ENCODE peak calls at places on chromosomes 16 and 17, in nine cellular contexts. D is neuronal stem cell, M is Caki2, U is small intestine, X is mesothelial cell of epicardium, C is body of pancreas, Y is hypothalamus, H is EL, V is HCT116. S is an unnamed sample.

GRCh38 chr16:54425681-54426549 is 139.3 kb upstream of the IRX3 start:
- DNase-seq in D (no peak), M (no peak), U (no peak), X (no peak), C (no peak), Y (no peak), H (no peak), V (no peak), S (peak; percentile 73)

GRCh38 chr16:53421248-53421647 is 13.0 kb upstream of the RBL2 start:
- DNase-seq in D (no peak), M (no peak), U (no peak), X (no peak), C (no peak), Y (no peak), H (no peak), V (no peak), S (no peak)

GRCh38 chr16:50609049-50609832 is 61.0 kb downstream of the NKD1 start:
- DNase-seq in D (no peak), M (no peak), U (no peak), X (no peak), C (no peak), Y (no peak), H (no peak), V (no peak), S (no peak)

GRCh38 chr17:18041776-18042175 is 2.6 kb downstream of the GID4 start:
- DNase-seq in D (no peak), M (no peak), U (no peak), X (no peak), C (no peak), Y (no peak), H (peak; percentile 58), V (no peak), S (peak; percentile 61)

GRCh38 chr16:75011634-75012307 is 12.9 kb downstream of the ZNRF1 start:
- DNase-seq in D (no peak), M (peak; percentile 90), U (no peak), X (no peak), C (no peak), Y (no peak), H (peak; percentile 91), V (peak; percentile 75), S (no peak)

GRCh38 chr17:77264617-77265230 is 124.0 kb downstream of the SEC14L1 start:
- DNase-seq in D (no peak), M (no peak), U (no peak), X (no peak), C (no peak), Y (no peak), H (no peak), V (no peak), S (no peak)

GRCh38 chr16:74868501-74868900 is 93.9 kb upstream of the FA2H start:
- DNase-seq in D (peak; percentile 31), M (no peak), U (peak; percentile 80), X (no peak), C (no peak), Y (no peak), H (peak; percentile 41), V (no peak), S (peak; percentile 60)

GRCh38 chr16:72947379-72948237 is 100.3 kb downstream of the ZFHX3 start:
- DNase-seq in D (peak; percentile 61), M (no peak), U (peak; percentile 71), X (no peak), C (peak; percentile 66), Y (no peak), H (no peak), V (no peak), S (peak; percentile 49)

GRCh38 chr17:28878158-28878910 is 19.2 kb downstream of the FLOT2 start:
- DNase-seq in D (no peak), M (no peak), U (no peak), X (no peak), C (no peak), Y (no peak), H (peak; percentile 31), V (no peak), S (no peak)

GRCh38 chr17:44546711-44547606 is 10.3 kb upstream of the FZD2 start:
- DNase-seq in D (no peak), M (no peak), U (no peak), X (no peak), C (no peak), Y (no peak), H (peak; percentile 86), V (no peak), S (peak; percentile 60)

GRCh38 chr16:19578378-19578851 is 22.9 kb downstream of the VPS35L start:
- DNase-seq in D (no peak), M (no peak), U (no peak), X (no peak), C (no peak), Y (peak; percentile 89), H (no peak), V (no peak), S (no peak)

GRCh38 chr17:79340286-79340685 is 265.7 kb downstream of the ENGASE start:
- DNase-seq in D (no peak), M (no peak), U (no peak), X (no peak), C (no peak), Y (no peak), H (no peak), V (no peak), S (no peak)

GRCh38 chr17:40352779-40353394 is 11.7 kb downstream of the GJD3 start:
- DNase-seq in D (no peak), M (no peak), U (no peak), X (no peak), C (no peak), Y (no peak), H (no peak), V (no peak), S (no peak)

GRCh38 chr17:35587074-35587961 is at the start of gene AP2B1:
- DNase-seq in D (peak; percentile 98), M (peak; percentile 92), U (peak; percentile 93), X (peak; percentile 99), C (peak; percentile 92), Y (peak; percentile 89), H (peak; percentile 94), V (peak; percentile 95), S (peak; percentile 98)

GRCh38 chr16:87723224-87723619 is 42.6 kb downstream of the KLHDC4 start:
- DNase-seq in D (no peak), M (peak; percentile 90), U (peak; percentile 5), X (peak; percentile 45), C (peak; percentile 61), Y (peak; percentile 83), H (peak; percentile 18), V (no peak), S (no peak)

GRCh38 chr17:78771758-78772382 is 10.2 kb downstream of the CYTH1 start:
- DNase-seq in D (no peak), M (no peak), U (no peak), X (no peak), C (no peak), Y (no peak), H (no peak), V (no peak), S (no peak)

GRCh38 chr17:63442549-63443035 is 3.5 kb downstream of the CYB561 start:
- DNase-seq in D (no peak), M (no peak), U (no peak), X (no peak), C (peak; percentile 41), Y (no peak), H (no peak), V (no peak), S (peak; percentile 87)

GRCh38 chr17:7015587-7016020 is 3.2 kb downstream of the RNASEK start:
- DNase-seq in D (no peak), M (no peak), U (no peak), X (no peak), C (no peak), Y (no peak), H (no peak), V (no peak), S (no peak)

GRCh38 chr17:5254903-5255521 is 20.4 kb upstream of the SCIMP start:
- DNase-seq in D (no peak), M (no peak), U (no peak), X (no peak), C (no peak), Y (peak; percentile 11), H (no peak), V (no peak), S (peak; percentile 90)

GRCh38 chr17:77720946-77721822 is 237.3 kb upstream of the TNRC6C start:
- DNase-seq in D (no peak), M (no peak), U (no peak), X (no peak), C (no peak), Y (no peak), H (no peak), V (no peak), S (peak; percentile 46)

GRCh38 chr17:58329035-58329807 is 626 bp upstream of the TSPOAP1 start:
- DNase-seq in D (no peak), M (no peak), U (no peak), X (no peak), C (no peak), Y (peak; percentile 32), H (no peak), V (no peak), S (no peak)

GRCh38 chr17:72270530-72270929 is 149.7 kb downstream of the SOX9 start:
- DNase-seq in D (no peak), M (no peak), U (peak; percentile 83), X (no peak), C (no peak), Y (no peak), H (peak; percentile 79), V (no peak), S (no peak)

GRCh38 chr16:17397499-17397891 is 73.3 kb downstream of the XYLT1 start:
- DNase-seq in D (no peak), M (peak; percentile 30), U (peak; percentile 97), X (no peak), C (peak; percentile 84), Y (no peak), H (peak; percentile 83), V (no peak), S (peak; percentile 70)

GRCh38 chr17:28226563-28226962 is 92.4 kb upstream of the TMEM97 start:
- DNase-seq in D (no peak), M (no peak), U (no peak), X (no peak), C (no peak), Y (no peak), H (no peak), V (no peak), S (no peak)

GRCh38 chr16:24723663-24724062 is 5.8 kb upstream of the TNRC6A start:
- DNase-seq in D (no peak), M (no peak), U (no peak), X (no peak), C (no peak), Y (no peak), H (peak; percentile 37), V (no peak), S (no peak)

GRCh38 chr17:2212328-2212981 is 91.1 kb downstream of the SMG6 start:
- DNase-seq in D (no peak), M (peak; percentile 79), U (no peak), X (no peak), C (no peak), Y (no peak), H (peak; percentile 63), V (no peak), S (no peak)

GRCh38 chr16:23962001-23962400 is 126.2 kb downstream of the PRKCB start:
- DNase-seq in D (no peak), M (no peak), U (no peak), X (no peak), C (no peak), Y (no peak), H (no peak), V (no peak), S (peak; percentile 9)

GRCh38 chr16:69798466-69798865 is 36.3 kb downstream of the WWP2 start:
- DNase-seq in D (no peak), M (no peak), U (no peak), X (no peak), C (no peak), Y (peak; percentile 23), H (peak; percentile 16), V (no peak), S (no peak)

GRCh38 chr17:80453980-80454556 is 22.3 kb downstream of the NPTX1 start:
- DNase-seq in D (no peak), M (no peak), U (no peak), X (no peak), C (no peak), Y (no peak), H (no peak), V (no peak), S (no peak)

GRCh38 chr17:55518549-55518948 is 7.3 kb upstream of the SMIM36 start:
- DNase-seq in D (no peak), M (no peak), U (no peak), X (no peak), C (no peak), Y (no peak), H (no peak), V (no peak), S (no peak)

GRCh38 chr17:40325156-40326013 is 16.4 kb downstream of the RARA start:
- DNase-seq in D (no peak), M (no peak), U (no peak), X (no peak), C (no peak), Y (no peak), H (no peak), V (no peak), S (no peak)

S was measured in islet precursor cell.